ENCODE peak calls at places on chromosomes 13 and 19, in four cellular contexts. One of them, this sample, is unnamed.

GRCh38 chr13:52665325-52665724 is 12.7 kb downstream of the SUGT1 start:
- DNase-seq in endothelial cell of umbilical vein: peak; percentile 46
- DNase-seq in heart right ventricle: no peak
- DNase-seq in neural progenitor cell: peak; percentile 23
- DNase-seq in this sample: peak; percentile 22

GRCh38 chr19:53927745-53928144 is 18.7 kb downstream of the CACNG7 start:
- DNase-seq in neural progenitor cell: peak; percentile 91
- DNase-seq in endothelial cell of umbilical vein: peak; percentile 51
- DNase-seq in heart right ventricle: peak; percentile 48
- DNase-seq in this sample: peak; percentile 2

GRCh38 chr19:1039646-1040475 is at the start of gene ABCA7:
- DNase-seq in neural progenitor cell: peak; percentile 99
- DNase-seq in endothelial cell of umbilical vein: peak; percentile 98
- DNase-seq in heart right ventricle: peak; percentile 98
- DNase-seq in this sample: peak; percentile 100

GRCh38 chr19:12959482-12959881 is 2.5 kb upstream of the GADD45GIP1 start:
- DNase-seq in heart right ventricle: no peak
- DNase-seq in endothelial cell of umbilical vein: no peak
- DNase-seq in neural progenitor cell: no peak
- DNase-seq in this sample: no peak

GRCh38 chr13:42894765-42895181 is 97.3 kb downstream of the EPSTI1 start:
- DNase-seq in neural progenitor cell: no peak
- DNase-seq in heart right ventricle: peak; percentile 75
- DNase-seq in endothelial cell of umbilical vein: peak; percentile 96
- DNase-seq in this sample: no peak

GRCh38 chr19:17202249-17202648 is 12.9 kb upstream of the USE1 start:
- DNase-seq in neural progenitor cell: no peak
- DNase-seq in endothelial cell of umbilical vein: peak; percentile 22
- DNase-seq in heart right ventricle: no peak
- DNase-seq in this sample: no peak

GRCh38 chr19:1248454-1249297 is at the start of gene MIDN:
- DNase-seq in endothelial cell of umbilical vein: peak; percentile 86
- DNase-seq in neural progenitor cell: peak; percentile 90
- DNase-seq in heart right ventricle: peak; percentile 88
- DNase-seq in this sample: peak; percentile 89

GRCh38 chr13:90287521-90287920 is 1060.0 kb upstream of the MIR17HG start:
- DNase-seq in endothelial cell of umbilical vein: no peak
- DNase-seq in neural progenitor cell: no peak
- DNase-seq in heart right ventricle: no peak
- DNase-seq in this sample: no peak

GRCh38 chr19:9735986-9736385 is 32.6 kb downstream of the ZNF846 start:
- DNase-seq in endothelial cell of umbilical vein: no peak
- DNase-seq in neural progenitor cell: no peak
- DNase-seq in heart right ventricle: no peak
- DNase-seq in this sample: no peak

DNA sequence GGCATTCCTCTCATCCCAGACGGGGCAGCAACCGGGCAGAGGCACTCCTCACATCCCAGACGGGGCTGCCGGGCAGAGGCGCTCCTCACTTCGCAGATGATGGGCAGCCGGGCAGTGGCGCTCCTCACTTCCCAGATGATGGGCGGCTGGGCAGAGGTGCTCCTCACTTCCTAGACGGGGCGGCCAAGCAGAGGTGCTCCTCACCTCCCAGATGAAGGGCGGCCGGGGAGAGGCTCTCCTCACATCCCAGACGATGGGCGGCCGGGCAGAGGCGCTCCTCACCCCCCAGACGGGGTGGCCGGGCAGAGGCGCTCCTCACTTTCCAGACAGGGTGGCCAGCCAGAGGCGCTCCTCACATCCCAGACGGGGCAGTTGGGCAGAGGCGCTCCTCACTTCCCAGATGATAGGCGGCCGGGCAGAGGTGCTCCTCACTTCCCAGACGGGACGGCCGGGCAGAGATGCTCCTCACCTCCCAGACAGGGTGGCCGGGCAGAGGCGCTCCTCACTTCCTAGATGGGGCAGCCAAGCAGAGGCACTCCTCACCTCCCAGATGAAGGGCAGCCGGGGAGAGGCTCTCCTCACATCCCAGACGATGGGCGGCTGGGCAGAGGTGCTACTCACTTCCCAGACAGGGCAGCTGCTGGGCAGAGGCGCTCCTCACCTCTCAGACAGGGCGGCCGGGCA is 68.9 kb downstream of the ZNF708 start:
- DNase-seq in endothelial cell of umbilical vein: no peak
- DNase-seq in neural progenitor cell: no peak
- DNase-seq in heart right ventricle: no peak
- DNase-seq in this sample: no peak
- TF ChIP-seq CTCF in endothelial cell of umbilical vein: no peak
- TF ChIP-seq CTCF in neural progenitor cell: no peak
- TF ChIP-seq CTCF in heart right ventricle: no peak
- TF ChIP-seq CTCF in this sample: no peak

GRCh38 chr13:106418556-106418955 is 116.9 kb downstream of the EFNB2 start:
- DNase-seq in neural progenitor cell: no peak
- DNase-seq in heart right ventricle: no peak
- DNase-seq in endothelial cell of umbilical vein: no peak
- DNase-seq in this sample: no peak
- H3K4me3 ChIP-seq in neural progenitor cell: no peak overlapping the region
- H3K4me3 ChIP-seq in heart right ventricle: no peak overlapping the region
- H3K4me3 ChIP-seq in endothelial cell of umbilical vein: no peak overlapping the region
- H3K4me3 ChIP-seq in this sample: no peak overlapping the region

GRCh38 chr19:23286477-23286876 is 36.3 kb upstream of the ZNF724 start:
- DNase-seq in heart right ventricle: no peak
- DNase-seq in endothelial cell of umbilical vein: no peak
- DNase-seq in neural progenitor cell: peak; percentile 19
- DNase-seq in this sample: peak; percentile 15
- TF ChIP-seq CTCF in heart right ventricle: no peak
- TF ChIP-seq CTCF in endothelial cell of umbilical vein: no peak
- TF ChIP-seq CTCF in neural progenitor cell: peak; percentile 25
- TF ChIP-seq CTCF in this sample: peak; percentile 15

GRCh38 chr19:48631254-48631653 is 5.9 kb downstream of the DBP start:
- DNase-seq in endothelial cell of umbilical vein: no peak
- DNase-seq in heart right ventricle: no peak
- DNase-seq in neural progenitor cell: no peak
- DNase-seq in this sample: peak; percentile 20

GRCh38 chr19:48628486-48629296 is 8.5 kb downstream of the DBP start:
- DNase-seq in heart right ventricle: no peak
- DNase-seq in endothelial cell of umbilical vein: no peak
- DNase-seq in neural progenitor cell: no peak
- DNase-seq in this sample: no peak

GRCh38 chr19:48630289-48631036 is 6.7 kb downstream of the DBP start:
- DNase-seq in neural progenitor cell: peak; percentile 80
- DNase-seq in heart right ventricle: peak; percentile 78
- DNase-seq in endothelial cell of umbilical vein: peak; percentile 70
- DNase-seq in this sample: no peak

GRCh38 chr19:48629297-48629598 is 7.9 kb downstream of the DBP start:
- DNase-seq in endothelial cell of umbilical vein: no peak
- DNase-seq in heart right ventricle: no peak
- DNase-seq in neural progenitor cell: no peak
- DNase-seq in this sample: no peak

DNA sequence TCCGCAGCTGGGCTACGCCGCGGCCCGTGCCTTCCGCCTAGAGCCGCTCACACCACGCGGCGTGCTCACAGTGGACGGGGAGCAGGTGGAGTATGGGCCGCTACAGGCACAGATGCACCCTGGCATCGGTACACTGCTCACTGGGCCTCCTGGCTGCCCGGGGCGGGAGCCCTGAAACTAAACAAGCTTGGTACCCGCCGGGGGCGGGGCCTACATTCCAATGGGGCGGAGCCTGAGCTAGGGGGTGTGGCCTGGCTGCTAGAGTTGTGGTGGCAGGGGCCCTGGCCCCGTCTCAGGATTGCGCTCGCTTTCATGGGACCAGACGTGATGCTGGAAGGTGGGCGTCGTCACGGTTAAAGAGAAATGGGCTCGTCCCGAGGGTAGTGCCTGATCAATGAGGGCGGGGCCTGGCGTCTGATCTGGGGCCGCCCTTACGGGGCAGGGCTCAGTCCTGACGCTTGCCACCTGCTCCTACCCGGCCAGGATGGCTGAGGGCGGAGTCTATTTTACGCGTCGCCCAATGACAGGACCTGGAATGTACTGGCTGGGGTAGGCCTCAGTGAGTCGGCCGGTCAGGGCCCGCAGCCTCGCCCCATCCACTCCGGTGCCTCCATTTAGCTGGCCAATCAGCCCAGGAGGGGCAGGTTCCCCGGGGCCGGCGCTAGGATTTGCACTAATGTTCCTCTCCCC is 7.4 kb downstream of the DBP start:
- DNase-seq in endothelial cell of umbilical vein: peak; percentile 82
- DNase-seq in heart right ventricle: no peak
- DNase-seq in neural progenitor cell: peak; percentile 95
- DNase-seq in this sample: peak; percentile 25
- H3K4me3 ChIP-seq in endothelial cell of umbilical vein: peak overlapping the region; percentile 19
- H3K4me3 ChIP-seq in heart right ventricle: no peak overlapping the region
- H3K4me3 ChIP-seq in neural progenitor cell: peak overlapping the region; percentile 37
- H3K4me3 ChIP-seq in this sample: no peak overlapping the region

GRCh38 chr19:52621376-52621775 is 16.8 kb downstream of the ZNF83 start:
- DNase-seq in heart right ventricle: no peak
- DNase-seq in endothelial cell of umbilical vein: no peak
- DNase-seq in neural progenitor cell: no peak
- DNase-seq in this sample: no peak

GRCh38 chr19:52626915-52627314 is 11.2 kb downstream of the ZNF83 start:
- DNase-seq in heart right ventricle: no peak
- DNase-seq in endothelial cell of umbilical vein: no peak
- DNase-seq in neural progenitor cell: no peak
- DNase-seq in this sample: no peak

DNA sequence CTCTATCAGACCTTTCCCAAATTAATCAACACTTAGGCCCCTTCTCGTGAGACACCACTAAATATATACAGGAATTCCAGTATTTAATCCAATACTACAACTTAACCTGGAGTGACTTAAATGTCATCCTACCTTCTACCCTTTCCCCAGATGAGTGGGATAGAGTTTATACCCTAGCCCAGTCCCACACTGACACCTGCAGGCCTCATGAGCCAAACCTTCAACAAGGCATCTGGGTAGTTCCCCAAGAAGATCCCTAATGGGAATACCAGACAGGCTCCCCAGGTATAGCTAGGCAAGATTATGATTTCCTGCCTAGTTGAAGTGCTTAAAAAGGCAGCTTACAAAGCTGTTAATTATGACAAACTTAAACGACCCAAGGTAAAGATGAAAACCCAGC is 15.9 kb downstream of the ZNF83 start:
- DNase-seq in heart right ventricle: no peak
- DNase-seq in neural progenitor cell: peak; percentile 13
- DNase-seq in endothelial cell of umbilical vein: no peak
- DNase-seq in this sample: no peak
- TF ChIP-seq CTCF in heart right ventricle: no peak
- TF ChIP-seq CTCF in neural progenitor cell: peak; percentile 43
- TF ChIP-seq CTCF in endothelial cell of umbilical vein: no peak
- TF ChIP-seq CTCF in this sample: no peak

DNA sequence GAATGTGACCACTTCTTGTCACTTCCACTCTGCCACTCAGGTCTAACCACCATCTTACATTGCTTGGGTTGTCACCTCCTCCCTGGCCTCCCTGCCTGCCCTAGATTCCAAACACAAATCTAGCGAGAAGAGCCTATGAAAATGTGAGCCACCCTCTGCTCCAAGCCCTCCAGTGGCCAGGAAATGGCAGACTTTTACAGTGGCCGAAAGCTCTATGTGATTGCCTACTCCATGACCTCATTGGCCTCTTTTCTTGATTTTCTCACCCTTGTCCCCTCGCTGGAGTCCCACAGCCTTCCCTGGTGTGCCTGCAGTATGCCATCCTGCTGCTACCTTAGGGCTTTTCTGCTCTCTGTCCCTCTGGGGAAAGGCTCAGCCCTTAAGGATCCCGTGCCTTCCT is 84.2 kb downstream of the LRCH1 start:
- DNase-seq in endothelial cell of umbilical vein: no peak
- DNase-seq in neural progenitor cell: no peak
- DNase-seq in heart right ventricle: no peak
- DNase-seq in this sample: no peak
- H3K4me3 ChIP-seq in endothelial cell of umbilical vein: no peak overlapping the region
- H3K4me3 ChIP-seq in neural progenitor cell: no peak overlapping the region
- H3K4me3 ChIP-seq in heart right ventricle: no peak overlapping the region
- H3K4me3 ChIP-seq in this sample: no peak overlapping the region

GRCh38 chr13:106514928-106515634 is 20.4 kb downstream of the EFNB2 start:
- DNase-seq in endothelial cell of umbilical vein: no peak
- DNase-seq in heart right ventricle: no peak
- DNase-seq in neural progenitor cell: no peak
- DNase-seq in this sample: no peak
- TF ChIP-seq CTCF in endothelial cell of umbilical vein: no peak
- TF ChIP-seq CTCF in heart right ventricle: no peak
- TF ChIP-seq CTCF in neural progenitor cell: no peak
- TF ChIP-seq CTCF in this sample: no peak

GRCh38 chr19:28577199-28577598 is 635.8 kb downstream of the UQCRFS1 start:
- DNase-seq in neural progenitor cell: no peak
- DNase-seq in heart right ventricle: no peak
- DNase-seq in endothelial cell of umbilical vein: no peak
- DNase-seq in this sample: no peak

GRCh38 chr19:28575816-28576215 is 637.1 kb downstream of the UQCRFS1 start:
- DNase-seq in heart right ventricle: no peak
- DNase-seq in endothelial cell of umbilical vein: no peak
- DNase-seq in neural progenitor cell: no peak
- DNase-seq in this sample: no peak

GRCh38 chr19:28577666-28578065 is 635.3 kb downstream of the UQCRFS1 start:
- DNase-seq in neural progenitor cell: no peak
- DNase-seq in heart right ventricle: no peak
- DNase-seq in endothelial cell of umbilical vein: no peak
- DNase-seq in this sample: no peak

GRCh38 chr19:28578208-28578607 is 634.7 kb downstream of the UQCRFS1 start:
- DNase-seq in endothelial cell of umbilical vein: no peak
- DNase-seq in heart right ventricle: no peak
- DNase-seq in neural progenitor cell: no peak
- DNase-seq in this sample: no peak

DNA sequence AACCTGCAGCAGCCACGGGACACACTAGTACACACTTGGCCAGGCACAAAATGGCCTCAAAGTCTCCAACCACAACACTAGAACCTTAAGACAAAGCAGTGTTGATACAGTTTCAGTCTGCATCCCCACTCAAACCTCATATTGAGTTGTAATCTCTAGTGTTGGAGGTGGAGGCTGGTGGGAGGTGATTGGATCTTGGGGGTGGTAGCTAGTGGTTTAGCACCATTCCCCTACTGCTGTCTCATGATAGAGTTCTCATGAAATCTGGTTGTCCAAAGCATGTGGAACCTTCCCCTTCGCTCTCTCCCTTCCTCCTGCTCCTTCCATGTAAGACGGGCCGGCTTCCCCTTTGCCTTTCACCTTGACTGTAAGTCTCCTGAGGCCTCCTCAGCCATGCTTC is 638.7 kb downstream of the UQCRFS1 start:
- DNase-seq in neural progenitor cell: no peak
- DNase-seq in endothelial cell of umbilical vein: no peak
- DNase-seq in heart right ventricle: no peak
- DNase-seq in this sample: no peak
- H3K4me3 ChIP-seq in neural progenitor cell: no peak overlapping the region
- H3K4me3 ChIP-seq in endothelial cell of umbilical vein: no peak overlapping the region
- H3K4me3 ChIP-seq in heart right ventricle: no peak overlapping the region
- H3K4me3 ChIP-seq in this sample: no peak overlapping the region

GRCh38 chr19:44823373-44823698 is 14.4 kb downstream of the BCAM start:
- DNase-seq in endothelial cell of umbilical vein: no peak
- DNase-seq in heart right ventricle: no peak
- DNase-seq in neural progenitor cell: no peak
- DNase-seq in this sample: no peak
- TF ChIP-seq CTCF in endothelial cell of umbilical vein: no peak
- TF ChIP-seq CTCF in heart right ventricle: no peak
- TF ChIP-seq CTCF in neural progenitor cell: no peak
- TF ChIP-seq CTCF in this sample: no peak